ENCODE peak calls at places on chromosome 3, in four cellular contexts. K is cardiac fibroblast, D is HepG2, V is A549. I is an unnamed sample.

GRCh38 chr3:159936541-159936940 is 52.1 kb upstream of the IL12A start:
- DNase-seq in K (no peak), D (no peak), V (no peak), I (no peak)

GRCh38 chr3:71010731-71011455 is 572.6 kb downstream of the FOXP1 start:
- DNase-seq in K (no peak), D (no peak), V (no peak), I (no peak)

GRCh38 chr3:168116279-168116678 is 20.6 kb upstream of the GOLIM4 start:
- DNase-seq in K (peak; percentile 72), D (no peak), V (no peak), I (no peak)

GRCh38 chr3:122938756-122939425 is 88.7 kb downstream of the SEMA5B start:
- DNase-seq in K (no peak), D (no peak), V (no peak), I (no peak)

GRCh38 chr3:168134931-168135330 is 39.2 kb upstream of the GOLIM4 start:
- DNase-seq in K (no peak), D (no peak), V (no peak), I (no peak)

GRCh38 chr3:143644370-143645089 is 203.7 kb downstream of the SLC9A9 start:
- DNase-seq in K (peak; percentile 93), D (peak; percentile 22), V (peak; percentile 46), I (peak; percentile 83)

GRCh38 chr3:72756900-72757299 is 91.3 kb downstream of the SHQ1 start:
- DNase-seq in K (no peak), D (no peak), V (no peak), I (no peak)

GRCh38 chr3:184564685-184565385 is 3.2 kb downstream of the EPHB3 start:
- DNase-seq in K (no peak), D (no peak), V (no peak), I (no peak)

GRCh38 chr3:45537596-45537959 is 57.0 kb upstream of the LIMD1 start:
- DNase-seq in K (no peak), D (no peak), V (no peak), I (no peak)

GRCh38 chr3:107377151-107377550 is at the start of gene CCDC54:
- DNase-seq in K (no peak), D (no peak), V (no peak), I (no peak)

GRCh38 chr3:71964170-71964569 is 179.2 kb upstream of the PROK2 start:
- DNase-seq in K (no peak), D (no peak), V (no peak), I (no peak)

GRCh38 chr3:143771939-143772338 is 76.3 kb downstream of the SLC9A9 start:
- DNase-seq in K (no peak), D (no peak), V (no peak), I (no peak)

GRCh38 chr3:99966657-99967420 is 147.5 kb downstream of the FILIP1L start:
- DNase-seq in K (peak; percentile 86), D (no peak), V (no peak), I (no peak)

GRCh38 chr3:2921903-2922302 is 188.3 kb downstream of the IL5RA start:
- DNase-seq in K (peak; percentile 4), D (peak; percentile 5), V (peak; percentile 10), I (no peak)

GRCh38 chr3:69932501-69932900 is 67.0 kb upstream of the SAMMSON start:
- DNase-seq in K (no peak), D (no peak), V (no peak), I (no peak)

GRCh38 chr3:10772230-10773161 is 43.5 kb upstream of the SLC6A11 start:
- DNase-seq in K (no peak), D (peak; percentile 52), V (peak; percentile 37), I (no peak)
- TF ChIP-seq CTCF in K (no peak), D (peak; percentile 88), V (peak; percentile 59), I (peak; percentile 34)

GRCh38 chr3:127732879-127733350 is 60.2 kb downstream of the ABTB1 start:
- DNase-seq in K (no peak), D (no peak), V (no peak), I (no peak)
- H3K4me3 ChIP-seq in K (no peak overlapping the region), D (no peak overlapping the region), V (no peak overlapping the region), I (no peak overlapping the region)

DNA sequence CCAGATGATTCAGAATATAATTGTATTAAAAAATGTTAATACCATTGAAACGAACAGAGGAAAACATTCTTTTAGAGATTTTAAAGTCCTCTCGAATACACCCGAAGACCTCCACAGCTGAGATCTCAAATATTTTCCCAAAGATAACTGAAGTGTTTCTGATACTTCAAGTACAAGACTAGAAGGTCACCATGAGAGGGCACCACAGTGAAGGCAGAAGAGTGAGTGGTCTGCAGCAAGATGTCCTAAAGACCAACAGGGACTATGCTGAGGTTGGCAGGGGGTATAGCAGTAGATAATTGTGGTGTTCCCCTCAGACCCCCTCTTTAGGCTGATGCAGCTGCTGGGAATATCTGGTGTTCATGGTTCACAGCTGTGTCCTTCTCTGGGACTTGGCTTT is 156.5 kb downstream of the PDCD6IP start:
- DNase-seq in K (peak; percentile 23), D (peak; percentile 37), V (no peak), I (peak; percentile 19)
- TF ChIP-seq CTCF in K (peak; percentile 36), D (peak; percentile 76), V (peak; percentile 15), I (no peak)

DNA sequence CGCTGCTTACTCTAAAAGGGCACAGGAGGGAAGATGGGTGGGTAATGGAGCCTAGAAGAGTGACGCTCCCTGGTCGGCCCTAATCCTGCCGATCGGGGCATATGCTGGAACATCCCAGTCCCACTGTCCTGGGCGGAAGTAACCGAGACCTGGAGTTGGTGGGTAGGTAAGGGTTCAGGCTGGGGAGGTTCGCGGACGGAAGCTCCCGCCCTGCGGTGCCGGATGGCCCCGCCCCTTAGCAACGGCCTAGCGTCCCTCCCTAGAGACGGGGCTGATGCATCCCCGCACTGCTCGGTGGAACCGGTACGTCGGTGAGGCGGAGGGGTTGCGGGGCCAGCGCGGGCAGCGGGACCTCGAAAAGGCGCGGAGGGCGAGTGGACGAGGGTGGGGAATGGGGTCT is 1.5 kb downstream of the DNAH1 start:
- DNase-seq in K (peak; percentile 39), D (no peak), V (no peak), I (no peak)
- H3K4me3 ChIP-seq in K (peak overlapping the region; percentile 23), D (no peak overlapping the region), V (no peak overlapping the region), I (peak overlapping the region; percentile 52)

DNA sequence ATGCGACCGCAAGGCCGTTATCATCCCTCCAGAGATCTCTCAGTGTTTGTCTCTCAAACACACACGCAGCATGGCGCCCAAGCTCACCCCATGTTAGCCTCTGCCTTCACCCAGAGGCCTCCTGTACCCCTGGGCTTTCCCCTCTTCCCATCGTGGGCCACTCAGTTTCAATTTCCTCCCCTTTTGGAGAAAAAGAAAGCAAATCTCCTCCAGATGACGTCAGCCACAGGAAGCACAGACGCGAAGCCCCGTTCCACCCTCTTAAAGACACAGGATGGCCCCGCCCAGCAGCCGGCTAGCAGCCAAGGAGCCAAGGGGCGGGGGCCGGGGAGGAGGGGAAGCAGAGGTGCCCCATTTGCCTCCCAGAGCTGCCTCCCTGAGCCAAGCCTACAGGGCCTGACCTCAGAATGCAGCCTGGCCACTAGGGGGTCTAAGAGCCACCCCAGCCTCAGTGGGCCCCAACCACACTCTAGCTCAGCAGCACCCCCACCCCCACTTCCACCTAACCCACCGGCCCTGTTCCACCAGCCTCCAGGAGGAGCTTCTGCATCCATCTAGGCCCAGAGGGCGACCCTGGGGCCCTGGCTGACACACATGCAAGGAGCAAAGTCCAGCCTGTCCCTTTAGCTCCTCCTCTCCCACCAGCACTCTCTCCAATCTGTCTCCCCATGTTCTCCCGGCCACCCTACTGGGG is 26.5 kb downstream of the ATRIP start:
- DNase-seq in K (peak; percentile 95), D (peak; percentile 96), V (peak; percentile 89), I (peak; percentile 88)
- TF ChIP-seq CTCF in K (peak; percentile 35), D (peak; percentile 79), V (peak; percentile 31), I (peak; percentile 55)

I was measured in brain microvascular endothelial cell.